ENCODE peak calls at places on chromosomes 3 and 15, in five cellular contexts. I, V, W, N and Y are unnamed samples.

GRCh38 chr3:126033051-126033745 is 50.7 kb downstream of the SLC41A3 start:
- DNase-seq in W (no peak), V (no peak), I (no peak), N (no peak), Y (no peak)

GRCh38 chr15:81789403-81789802 is 256.4 kb downstream of the MEX3B start:
- DNase-seq in N (no peak), I (no peak), V (no peak), W (no peak), Y (no peak)

GRCh38 chr3:152910211-152910610 is 75.3 kb downstream of the P2RY1 start:
- DNase-seq in V (no peak), N (peak; percentile 28), W (no peak), I (no peak), Y (no peak)

GRCh38 chr15:49752517-49752916 is 131.7 kb downstream of the DTWD1 start:
- DNase-seq in N (no peak), W (no peak), V (no peak), I (no peak), Y (no peak)

GRCh38 chr3:76308541-76308940 is 523.2 kb upstream of the ZNF717 start:
- DNase-seq in V (no peak), N (no peak), W (no peak), I (no peak), Y (no peak)

GRCh38 chr15:80234883-80235282 is 17.1 kb downstream of the CTXND1 start:
- DNase-seq in N (peak; percentile 70), V (no peak), W (peak; percentile 33), I (no peak), Y (no peak)

GRCh38 chr3:185397676-185398075 is 34.7 kb downstream of the MAP3K13 start:
- DNase-seq in V (no peak), W (no peak), N (no peak), I (no peak), Y (no peak)

GRCh38 chr15:71118881-71119632 is 3.8 kb downstream of the THSD4 start:
- DNase-seq in N (peak; percentile 64), V (no peak), W (no peak), I (no peak), Y (no peak)

GRCh38 chr3:123159926-123160635 is 41.7 kb upstream of the SEC22A start:
- DNase-seq in N (no peak), V (no peak), I (peak; percentile 6), W (no peak), Y (no peak)

GRCh38 chr15:74531144-74531811 is 9.7 kb upstream of the ARID3B start:
- DNase-seq in N (no peak), V (no peak), W (no peak), I (peak; percentile 53), Y (peak; percentile 87)

GRCh38 chr3:49493901-49494300 is 23.8 kb downstream of the DAG1 start:
- DNase-seq in V (no peak), W (no peak), I (no peak), N (no peak), Y (no peak)

GRCh38 chr15:47744496-47744895 is 27.2 kb downstream of the SEMA6D start:
- DNase-seq in I (no peak), V (no peak), W (no peak), N (no peak), Y (no peak)

GRCh38 chr3:151107177-151107576 is 21.7 kb downstream of the MED12L start:
- DNase-seq in N (no peak), W (no peak), V (no peak), I (no peak), Y (no peak)

GRCh38 chr3:119703900-119704531 is 1.2 kb downstream of the CFAP91 start:
- DNase-seq in V (no peak), I (no peak), N (no peak), W (no peak), Y (no peak)

GRCh38 chr3:160040181-160040580 is 51.5 kb downstream of the IL12A start:
- DNase-seq in V (no peak), I (no peak), W (no peak), N (no peak), Y (no peak)

GRCh38 chr3:126555795-126556636 is 2.7 kb downstream of the C3orf22 start:
- DNase-seq in W (no peak), V (no peak), N (no peak), I (no peak), Y (no peak)

GRCh38 chr3:72213296-72214064 is 428.5 kb upstream of the PROK2 start:
- DNase-seq in I (no peak), W (no peak), N (no peak), V (no peak), Y (no peak)

GRCh38 chr15:50830477-50831354 is 65.2 kb upstream of the SPPL2A start:
- DNase-seq in I (no peak), V (no peak), N (no peak), W (no peak), Y (no peak)

GRCh38 chr3:43180027-43180426 is 74.1 kb upstream of the POMGNT2 start:
- DNase-seq in W (peak; percentile 69), I (no peak), N (peak; percentile 65), V (no peak), Y (no peak)

GRCh38 chr3:55461896-55462295 is 25.2 kb downstream of the WNT5A start:
- DNase-seq in V (no peak), W (no peak), N (no peak), I (no peak), Y (no peak)

GRCh38 chr15:35784745-35785144 is 238.8 kb upstream of the DPH6 start:
- DNase-seq in I (no peak), V (no peak), W (no peak), N (no peak), Y (no peak)

GRCh38 chr3:196789773-196790419 is 50.2 kb downstream of the PAK2 start:
- DNase-seq in V (no peak), N (no peak), W (no peak), I (no peak), Y (no peak)

GRCh38 chr15:38554354-38554753 is 10.3 kb downstream of the RASGRP1 start:
- DNase-seq in I (no peak), W (no peak), V (no peak), N (peak; percentile 67), Y (no peak)

GRCh38 chr3:194806991-194807685 is 121.5 kb downstream of the FAM43A start:
- DNase-seq in V (no peak), N (no peak), W (no peak), I (no peak), Y (no peak)

GRCh38 chr3:75144396-75144795 is 519.7 kb upstream of the FRG2C start:
- DNase-seq in I (no peak), V (no peak), N (no peak), W (no peak), Y (no peak)

GRCh38 chr3:134074790-134075567 is 45.3 kb upstream of the SLCO2A1 start:
- DNase-seq in V (no peak), I (no peak), N (no peak), W (no peak), Y (no peak)

GRCh38 chr3:111709645-111710044 is 114.5 kb upstream of the ZBED2 start:
- DNase-seq in N (no peak), V (no peak), W (no peak), I (no peak), Y (no peak)

GRCh38 chr3:43503067-43503728 is 118.6 kb downstream of the ANO10 start:
- DNase-seq in V (no peak), W (no peak), I (no peak), N (peak; percentile 5), Y (no peak)